ENCODE peak calls at places on chromosome 7, in eight cellular contexts. X, L, V, D, Q, G, F and Y are unnamed samples.

GRCh38 chr7:73742753-73743641 is 4.4 kb upstream of the ABHD11 start:
- DNase-seq in Q (peak; percentile 72), V (no peak), F (no peak), G (peak; percentile 66), X (no peak), D (no peak), L (peak; percentile 27), Y (peak; percentile 16)

GRCh38 chr7:30173058-30173897 is 38.5 kb downstream of the MTURN start:
- DNase-seq in V (peak; percentile 87), F (no peak), G (peak; percentile 90), D (no peak), X (no peak), L (peak; percentile 99), Q (peak; percentile 9), Y (peak; percentile 100)

GRCh38 chr7:143229054-143229790 is 7.4 kb downstream of the TAS2R40 start:
- DNase-seq in L (no peak), D (no peak), G (peak; percentile 45), Q (no peak), V (no peak), F (no peak), X (no peak), Y (no peak)

GRCh38 chr7:113796557-113796956 is 122.3 kb downstream of the PPP1R3A start:
- DNase-seq in Q (peak; percentile 39), F (no peak), D (no peak), L (peak; percentile 91), V (peak; percentile 97), G (no peak), X (no peak), Y (peak; percentile 84)

GRCh38 chr7:109782806-109783205 is 1213.1 kb downstream of the DNAJB9 start:
- DNase-seq in Q (no peak), D (no peak), V (no peak), L (no peak), F (no peak), G (no peak), X (no peak), Y (no peak)

GRCh38 chr7:151249732-151250072 is 1.2 kb upstream of the SMARCD3 start:
- DNase-seq in F (no peak), G (no peak), Q (no peak), X (peak; percentile 77), V (no peak), L (peak; percentile 44), D (no peak), Y (peak; percentile 43)

GRCh38 chr7:69962077-69962855 is 364.0 kb downstream of the AUTS2 start:
- DNase-seq in X (no peak), L (no peak), V (no peak), D (no peak), F (no peak), G (no peak), Q (no peak), Y (no peak)

GRCh38 chr7:22147113-22147512 is 201.4 kb upstream of the CDCA7L start:
- DNase-seq in F (no peak), X (no peak), D (peak; percentile 9), Q (no peak), V (no peak), G (no peak), L (no peak), Y (no peak)

GRCh38 chr7:80581472-80581871 is 57.0 kb upstream of the CD36 start:
- DNase-seq in D (no peak), V (peak; percentile 51), X (no peak), L (peak; percentile 88), F (no peak), Q (peak; percentile 50), G (no peak), Y (peak; percentile 81)

GRCh38 chr7:48337012-48337621 is 165.9 kb downstream of the ABCA13 start:
- DNase-seq in G (peak; percentile 9), F (no peak), L (peak; percentile 48), D (peak; percentile 17), X (peak; percentile 23), Q (peak; percentile 7), V (no peak), Y (peak; percentile 60)

GRCh38 chr7:42213093-42213492 is 23.9 kb downstream of the GLI3 start:
- DNase-seq in F (no peak), L (no peak), Q (no peak), X (no peak), D (no peak), V (no peak), G (no peak), Y (no peak)

GRCh38 chr7:135855836-135856235 is 107.2 kb upstream of the FAM180A start:
- DNase-seq in F (no peak), X (no peak), V (no peak), G (no peak), L (peak; percentile 71), D (no peak), Q (peak; percentile 95), Y (peak; percentile 84)

GRCh38 chr7:123655614-123656013 is at the start of gene LMOD2:
- DNase-seq in V (no peak), D (no peak), Q (no peak), L (no peak), X (no peak), F (no peak), G (no peak), Y (no peak)

GRCh38 chr7:112070674-112071256 is 135.4 kb downstream of the DOCK4 start:
- DNase-seq in Q (no peak), V (no peak), G (no peak), F (no peak), D (no peak), L (no peak), X (no peak), Y (no peak)

GRCh38 chr7:132655071-132655761 is 78.9 kb upstream of the PLXNA4 start:
- DNase-seq in D (no peak), G (peak; percentile 45), F (peak; percentile 30), Q (no peak), X (no peak), L (no peak), V (peak; percentile 46), Y (no peak)

GRCh38 chr7:953547-954327 is 743 bp downstream of the ADAP1 start:
- DNase-seq in D (no peak), Q (no peak), F (no peak), G (peak; percentile 87), V (no peak), X (peak; percentile 76), L (peak; percentile 19), Y (peak; percentile 50)

GRCh38 chr7:30791126-30791525 is 19.9 kb downstream of the MINDY4 start:
- DNase-seq in X (no peak), G (no peak), V (no peak), L (no peak), F (no peak), Q (no peak), D (no peak), Y (no peak)

GRCh38 chr7:96837583-96837982 is 127.9 kb upstream of the SEM1 start:
- DNase-seq in G (no peak), D (peak; percentile 33), X (no peak), F (peak; percentile 9), L (no peak), V (no peak), Q (no peak), Y (no peak)

GRCh38 chr7:192701-193536 is 548 bp downstream of the FAM20C start:
- DNase-seq in D (no peak), V (no peak), Q (no peak), G (no peak), X (no peak), F (no peak), L (no peak), Y (peak; percentile 23)

GRCh38 chr7:37510043-37510634 is 61.5 kb upstream of the ELMO1 start:
- DNase-seq in G (peak; percentile 45), V (no peak), L (peak; percentile 13), Q (no peak), D (peak; percentile 34), F (peak; percentile 13), X (no peak), Y (peak; percentile 26)

GRCh38 chr7:1940402-1940786 is 270.3 kb downstream of the ELFN1 start:
- DNase-seq in L (no peak), V (no peak), G (peak; percentile 68), D (peak; percentile 93), Q (no peak), X (peak; percentile 95), F (peak; percentile 91), Y (peak; percentile 63)

GRCh38 chr7:76356823-76357222 is 2.0 kb downstream of the YWHAG start:
- DNase-seq in L (peak; percentile 81), V (no peak), F (no peak), X (no peak), G (no peak), D (no peak), Q (no peak), Y (peak; percentile 82)

GRCh38 chr7:117389871-117390270 is 37.4 kb downstream of the ASZ1 start:
- DNase-seq in Q (no peak), D (no peak), X (no peak), V (no peak), G (no peak), F (no peak), L (no peak), Y (no peak)

GRCh38 chr7:5677538-5678294 is 103.7 kb downstream of the RNF216 start:
- DNase-seq in D (peak; percentile 54), X (no peak), Q (no peak), G (peak; percentile 76), V (peak; percentile 32), L (peak; percentile 79), F (peak; percentile 16), Y (peak; percentile 78)

GRCh38 chr7:5429857-5430611 is 6.4 kb upstream of the TNRC18 start:
- DNase-seq in D (no peak), F (no peak), Q (no peak), X (peak; percentile 11), L (peak; percentile 82), G (no peak), V (no peak), Y (peak; percentile 94)

GRCh38 chr7:919924-920341 is 34.5 kb downstream of the ADAP1 start:
- DNase-seq in Q (no peak), G (no peak), F (peak; percentile 3), X (no peak), D (no peak), V (no peak), L (no peak), Y (no peak)

GRCh38 chr7:90459888-90460287 is 9.6 kb upstream of the PTTG1IP2 start:
- DNase-seq in X (peak; percentile 22), V (no peak), F (no peak), L (no peak), D (no peak), Q (no peak), G (no peak), Y (peak; percentile 8)

GRCh38 chr7:18429547-18429946 is 66.0 kb upstream of the HDAC9 start:
- DNase-seq in F (no peak), D (no peak), Q (no peak), L (peak; percentile 54), X (no peak), G (no peak), V (no peak), Y (peak; percentile 13)